ENCODE peak calls at places on chromosomes 4 and X, in seven cellular contexts. E, N, T, V, R, W and O are unnamed samples. For H3K27me3 and H3K9me3, the result is how much of the 10 kb centered on the place peaks cover.

GRCh38 chr4:99722006-99722405 is 64.4 kb upstream of the C4orf54 start:
- DNase-seq in E (no peak), N (no peak), T (no peak), V (no peak), R (no peak), W (no peak), O (no peak)

GRCh38 chrX:130299279-130300009 is 30.7 kb upstream of the ZNF280C start:
- DNase-seq in E (no peak), N (no peak), T (no peak), V (no peak), R (no peak), W (no peak), O (no peak)

GRCh38 chr4:158535130-158535614 is 13.5 kb downstream of the RXFP1 start:
- DNase-seq in E (no peak), N (no peak), T (no peak), V (no peak), R (no peak), W (peak), O (no peak)

GRCh38 chrX:18354369-18355329 is at the start of gene SCML2:
- DNase-seq in E (no peak), N (no peak), T (no peak), V (no peak), R (no peak), W (peak), O (no peak)

GRCh38 chr4:53608649-53609048 is 17.4 kb upstream of the LNX1 start:
- DNase-seq in E (no peak), N (no peak), T (no peak), V (no peak), R (no peak), W (no peak), O (no peak)

GRCh38 chrX:153875391-153876111 is 10.4 kb downstream of the L1CAM start:
- DNase-seq in E (peak), N (peak), T (no peak), V (no peak), R (no peak), W (peak), O (peak)

GRCh38 chr4:3059090-3059428 is 15.3 kb downstream of the HTT-AS start:
- DNase-seq in E (peak), N (peak), T (no peak), V (no peak), R (no peak), W (no peak), O (no peak)

GRCh38 chr4:7206385-7206784 is 14.0 kb downstream of the SORCS2 start:
- DNase-seq in E (no peak), N (no peak), T (peak), V (peak), R (no peak), W (no peak), O (no peak)

GRCh38 chrX:50402886-50403285 is 67.7 kb downstream of the DGKK start:
- DNase-seq in E (no peak), N (no peak), T (no peak), V (no peak), R (no peak), W (no peak), O (no peak)

GRCh38 chr4:81747242-81747930 is 275.7 kb upstream of the RASGEF1B start:
- DNase-seq in E (no peak), N (peak), T (no peak), V (no peak), R (no peak), W (no peak), O (no peak)

GRCh38 chr4:72900952-72901351 is 168.6 kb downstream of the COX18 start:
- DNase-seq in E (no peak), N (no peak), T (no peak), V (no peak), R (no peak), W (no peak), O (no peak)

GRCh38 chrX:136193771-136194170 is 46.4 kb downstream of the FHL1 start:
- DNase-seq in E (peak), N (no peak), T (no peak), V (no peak), R (no peak), W (no peak), O (no peak)

GRCh38 chrX:150455220-150455618 is 92.1 kb downstream of the MAMLD1 start:
- DNase-seq in E (no peak), N (no peak), T (no peak), V (no peak), R (no peak), W (no peak), O (no peak)

GRCh38 chrX:155949098-155949497 is 48.4 kb upstream of the IL9R start:
- DNase-seq in E (no peak), N (no peak), T (no peak), V (no peak), R (no peak), W (no peak), O (no peak)

GRCh38 chr4:185567828-185568442 is 32.6 kb upstream of the PDLIM3 start:
- DNase-seq in E (no peak), N (no peak), T (peak), V (peak), R (no peak), W (no peak), O (no peak)

GRCh38 chr4:164239433-164239832 is 514.5 kb upstream of the SMIM31 start:
- DNase-seq in E (no peak), N (no peak), T (no peak), V (no peak), R (no peak), W (no peak), O (no peak)

GRCh38 chr4:159227378-159227777 is 124.5 kb downstream of the RAPGEF2 start:
- DNase-seq in E (no peak), N (no peak), T (no peak), V (no peak), R (no peak), W (no peak), O (no peak)

GRCh38 chrX:150934453-150934852 is 36.0 kb upstream of the CD99L2 start:
- DNase-seq in E (no peak), N (no peak), T (no peak), V (no peak), R (no peak), W (peak), O (no peak)

GRCh38 chrX:107715331-107716044 is 60.1 kb downstream of the TSC22D3 start:
- DNase-seq in E (no peak), N (no peak), T (peak), V (no peak), R (no peak), W (no peak), O (peak)

GRCh38 chr4:1711906-1712215 is 258 bp downstream of the SLBP start:
- DNase-seq in E (peak), N (no peak), T (no peak), V (no peak), R (no peak), W (no peak), O (no peak)

GRCh38 chr4:127015616-127016015 is 617.1 kb upstream of the INTU start:
- DNase-seq in E (no peak), N (no peak), T (no peak), V (no peak), R (no peak), W (no peak), O (no peak)

GRCh38 chr4:126291886-126292285 is 977.1 kb downstream of the FAT4 start:
- DNase-seq in E (no peak), N (no peak), T (no peak), V (no peak), R (no peak), W (no peak), O (no peak)

GRCh38 chr4:26105372-26105771 is 191.4 kb downstream of the SMIM20 start:
- DNase-seq in E (no peak), N (no peak), T (no peak), V (no peak), R (no peak), W (no peak), O (no peak)

GRCh38 chr4:8019396-8020365 is 80.0 kb upstream of the AFAP1 start:
- DNase-seq in E (no peak), N (peak), T (no peak), V (no peak), R (no peak), W (peak), O (no peak)

GRCh38 chrX:115690554-115691216 is 129.7 kb downstream of the PLS3 start:
- DNase-seq in E (peak), N (peak), T (peak), V (peak), R (peak), W (peak), O (peak)

GRCh38 chr4:37802068-37802666 is 24.3 kb upstream of the PGM2 start:
- DNase-seq in E (no peak), N (peak), T (no peak), V (no peak), R (no peak), W (peak), O (no peak)

GRCh38 chrX:154097003-154097596 is 417 bp downstream of the MECP2 start:
- DNase-seq in E (peak), N (peak), T (peak), V (no peak), R (no peak), W (peak), O (peak)

GRCh38 chr4:40820101-40820500 is 70.3 kb downstream of the NSUN7 start:
- DNase-seq in E (no peak), N (no peak), T (no peak), V (peak), R (no peak), W (no peak), O (no peak)

GRCh38 chrX:131763674-131764073 is 219.8 kb downstream of the OR13H1 start:
- DNase-seq in E (peak), N (peak), T (peak), V (peak), R (peak), W (no peak), O (no peak)

GRCh38 chrX:66050140-66050569 is 10.3 kb upstream of the VSIG4 start:
- DNase-seq in E (no peak), N (peak), T (no peak), V (no peak), R (no peak), W (no peak), O (no peak)

GRCh38 chr4:152392079-152392478 is 143.8 kb downstream of the FBXW7 start:
- DNase-seq in E (no peak), N (no peak), T (no peak), V (no peak), R (no peak), W (peak), O (no peak)

GRCh38 chr4:158624889-158625478 is 46.7 kb downstream of the C4orf46 start:
- DNase-seq in E (no peak), N (no peak), T (no peak), V (no peak), R (peak), W (peak), O (no peak)

GRCh38 chrX:123876844-123877243 is 17.0 kb downstream of the XIAP start:
- DNase-seq in E (no peak), N (no peak), T (no peak), V (no peak), R (no peak), W (no peak), O (no peak)

DNA sequence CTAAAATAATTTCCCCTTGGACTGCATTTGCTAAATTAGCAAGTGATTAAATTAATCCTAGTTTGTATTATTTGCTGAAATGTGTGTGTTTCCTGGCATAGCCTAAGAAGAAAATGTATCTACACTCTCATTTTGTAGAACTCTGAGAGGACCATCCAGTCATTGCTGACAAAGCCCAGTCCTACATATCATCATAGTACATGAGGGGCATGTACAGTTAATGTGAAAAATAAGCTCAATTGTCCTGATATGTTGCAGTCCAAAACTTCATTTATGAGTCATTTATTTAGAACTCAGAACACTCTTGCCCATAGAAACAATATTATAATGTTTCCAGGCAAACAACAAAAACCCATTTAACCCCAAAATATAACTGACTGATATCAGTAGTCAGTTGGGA is 27.0 kb upstream of the BBS12 start:
- DNase-seq in E (no peak), N (no peak), T (no peak), V (no peak), R (no peak), W (no peak), O (no peak)
- H3K27me3 ChIP-seq in E (under half), N (under half), T (under half), V (under half), R (under half), W (under half), O (under half)

GRCh38 chr4:19051751-19052296 is 1030.3 kb upstream of the LCORL start:
- DNase-seq in E (no peak), N (no peak), T (no peak), V (no peak), R (no peak), W (no peak), O (no peak)

GRCh38 chr4:19054916-19055315 is 1033.4 kb upstream of the LCORL start:
- DNase-seq in E (no peak), N (no peak), T (no peak), V (no peak), R (no peak), W (no peak), O (no peak)
- H3K9me3 ChIP-seq in E (under half), N (under half), T (under half), V (under half), R (under half), W (under half), O (under half)

GRCh38 chr4:71188951-71189350 is 149.9 kb upstream of the SLC4A4 start:
- DNase-seq in E (no peak), N (no peak), T (no peak), V (no peak), R (no peak), W (no peak), O (no peak)
- H3K27me3 ChIP-seq in E (under half), N (under half), T (under half), V (under half), R (under half), W (under half), O (under half)

GRCh38 chrX:100883654-100884053 is 9.5 kb upstream of the NOX1 start:
- DNase-seq in E (no peak), N (no peak), T (no peak), V (no peak), R (no peak), W (no peak), O (no peak)
- H3K9me3 ChIP-seq in E (under half), N (under half), T (under half), V (under half), R (under half), W (under half), O (under half)

DNA sequence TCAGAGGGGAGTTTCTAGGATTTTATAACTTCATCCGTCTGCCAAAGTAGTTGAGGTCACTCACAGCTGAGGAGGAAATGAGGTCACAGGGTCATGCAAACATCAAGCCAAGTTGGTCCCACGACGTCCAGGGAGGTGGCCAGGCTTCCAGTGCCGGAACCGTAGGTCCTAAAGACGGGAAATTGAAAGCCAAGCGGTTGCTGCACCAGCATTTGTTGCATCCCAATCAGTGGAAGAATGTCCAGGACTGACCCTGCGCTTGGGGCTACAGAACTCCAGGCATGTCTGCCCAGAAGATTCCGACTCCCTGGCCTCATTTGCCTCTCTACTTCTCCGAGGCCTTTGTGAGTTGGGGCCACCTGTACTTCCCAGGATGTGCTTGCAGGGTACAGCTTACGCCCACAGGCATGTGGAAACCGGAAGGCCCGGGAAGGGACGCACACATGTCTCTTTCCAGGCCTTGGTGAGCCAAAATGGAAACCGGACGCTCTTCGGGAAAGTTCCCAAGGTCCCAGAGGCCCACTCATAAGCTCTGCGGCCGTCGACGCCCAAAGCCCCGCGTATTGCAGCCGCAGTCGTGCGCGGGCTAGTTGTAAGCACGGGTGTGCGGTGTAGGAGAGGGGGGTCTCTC is 9.4 kb downstream of the PRDM8 start:
- DNase-seq in E (no peak), N (no peak), T (no peak), V (peak), R (no peak), W (no peak), O (no peak)
- H3K27me3 ChIP-seq in E (under half), N (under half), T (under half), V (under half), R (under half), W (half or more), O (under half)